ENCODE peak calls at places on chromosomes 13 and 19, in seven cellular contexts. I is K562, R is H1, B is HepG2, T is SK-N-SH, Z is GM12892, J is GM12878. K is an unnamed sample.

GRCh38 chr19:1616396-1616795 is 11.1 kb upstream of the UQCR11 start:
- DNase-seq in B (no peak), T (no peak), I (no peak), R (no peak), Z (no peak), J (no peak), K (no peak)

GRCh38 chr13:110556224-110556606 is 5.3 kb downstream of the RAB20 start:
- DNase-seq in R (no peak), J (no peak), B (no peak), Z (no peak), T (no peak), I (no peak), K (no peak)

GRCh38 chr13:76383671-76384461 is 502.3 kb downstream of the KCTD12 start:
- DNase-seq in J (no peak), R (no peak), T (peak; percentile 36), B (no peak), I (no peak), Z (no peak), K (no peak)

GRCh38 chr19:16477311-16477710 is 5.5 kb upstream of the EPS15L1 start:
- DNase-seq in T (no peak), J (no peak), Z (no peak), I (no peak), B (no peak), R (no peak), K (no peak)

GRCh38 chr13:113939905-113940339 is 34.0 kb downstream of the C13orf46 start:
- DNase-seq in B (peak; percentile 4), R (no peak), T (peak; percentile 25), Z (no peak), J (no peak), I (no peak), K (no peak)

GRCh38 chr19:2240881-2241760 is 4.5 kb downstream of the SF3A2 start:
- DNase-seq in R (no peak), J (no peak), Z (no peak), I (no peak), T (no peak), B (no peak), K (no peak)

GRCh38 chr13:54150851-54151250 is 1122.2 kb downstream of the OLFM4 start:
- DNase-seq in I (no peak), T (no peak), Z (no peak), J (no peak), R (no peak), B (no peak), K (no peak)

GRCh38 chr19:1854032-1854541 is 5.8 kb upstream of the REXO1 start:
- DNase-seq in J (no peak), T (no peak), Z (no peak), I (no peak), R (no peak), B (no peak), K (no peak)

GRCh38 chr19:17076539-17076919 is 952 bp downstream of the MYO9B start:
- DNase-seq in R (no peak), I (no peak), T (no peak), B (no peak), Z (no peak), J (no peak), K (no peak)

GRCh38 chr19:39110263-39110967 is 15.2 kb upstream of the PAK4 start:
- DNase-seq in Z (peak; percentile 77), R (no peak), I (peak; percentile 73), T (peak; percentile 80), B (peak; percentile 38), J (no peak), K (peak; percentile 82)

GRCh38 chr13:91882918-91883317 is 484.5 kb downstream of the GPC5 start:
- DNase-seq in Z (no peak), J (no peak), R (no peak), T (no peak), I (no peak), B (no peak), K (no peak)

GRCh38 chr13:59666504-59666903 is 497.2 kb downstream of the DIAPH3 start:
- DNase-seq in B (no peak), T (no peak), I (no peak), J (no peak), R (no peak), Z (no peak), K (no peak)

DNA sequence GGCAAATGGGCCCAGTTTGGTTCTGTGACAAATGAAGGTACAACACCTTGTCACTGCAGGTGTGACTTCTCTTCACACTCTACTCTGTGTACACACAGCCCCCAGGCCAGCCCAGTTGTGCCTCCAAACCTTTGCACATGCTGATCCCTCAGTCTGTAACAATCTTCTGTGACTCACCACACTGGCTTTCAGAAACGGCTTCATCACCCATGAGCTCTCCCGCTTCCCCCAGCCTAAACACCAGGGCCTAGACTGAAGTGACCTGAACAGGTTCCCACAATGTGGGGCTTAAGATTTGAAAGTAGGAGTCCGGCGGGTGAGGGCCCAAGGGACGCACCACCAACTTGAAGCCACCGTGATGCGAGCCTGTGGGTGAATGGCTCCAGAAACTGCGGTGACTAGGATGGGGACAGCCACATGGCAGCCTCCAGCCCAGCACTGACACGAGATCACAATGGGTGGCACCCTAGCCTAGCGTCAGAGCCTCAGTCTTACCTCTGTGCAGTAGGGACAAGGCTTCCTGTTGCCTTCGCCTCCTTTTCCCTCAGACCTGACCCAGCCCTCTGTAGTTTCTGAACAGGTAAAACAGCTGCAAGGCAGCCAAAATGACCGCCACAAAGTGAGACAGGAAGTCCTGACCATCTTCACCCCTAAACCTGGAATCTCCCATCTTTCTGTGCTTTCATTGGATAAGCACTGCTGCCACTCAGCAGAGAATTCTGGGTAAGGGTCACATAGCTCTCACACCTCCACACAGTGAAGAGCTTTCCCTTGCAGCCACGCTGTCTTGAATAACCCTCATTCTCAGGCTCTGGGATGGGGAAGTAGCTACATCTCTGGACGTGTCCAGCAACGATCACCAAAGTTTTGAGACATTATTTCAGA is 34.2 kb upstream of the ZNF599 start:
- DNase-seq in R (no peak), Z (no peak), T (no peak), I (no peak), J (no peak), B (no peak), K (no peak)
- TF ChIP-seq TAF1 in R (no peak), Z (no peak), T (no peak), I (no peak), J (no peak), B (no peak), K (no peak)

DNA sequence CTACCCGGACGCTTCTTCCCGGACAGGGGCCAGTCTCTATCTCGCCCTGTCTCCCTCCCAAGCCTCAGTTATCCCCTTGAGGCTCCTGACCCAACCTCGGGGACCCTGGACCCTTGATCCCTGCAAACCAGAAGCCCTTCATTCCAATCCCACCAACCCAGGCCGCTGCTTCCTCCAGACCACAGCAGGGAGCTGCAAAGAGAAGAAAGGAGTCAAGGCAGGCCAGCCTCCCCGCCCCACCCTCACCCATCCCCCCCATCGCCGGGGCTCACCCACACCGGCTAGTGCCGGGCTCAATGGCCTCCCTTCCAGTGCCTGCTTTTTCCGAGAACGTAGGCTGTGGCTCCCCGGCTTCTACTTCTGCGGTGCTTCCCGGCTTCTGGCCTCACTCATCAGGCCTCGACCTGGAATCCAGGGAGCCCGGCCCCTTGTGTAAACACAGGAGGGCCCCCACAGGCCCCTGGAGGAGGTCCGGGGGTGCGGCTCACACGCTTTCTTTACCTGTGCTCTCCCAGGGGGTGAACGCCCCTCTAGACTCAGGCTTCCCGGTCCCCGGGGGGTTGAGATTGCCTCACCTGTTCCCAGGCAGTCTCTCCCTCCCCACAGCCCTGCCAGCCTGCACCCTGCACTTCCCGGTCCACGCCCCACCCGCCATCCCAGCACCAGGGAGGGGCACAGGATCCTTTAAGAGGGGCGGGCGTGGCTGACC is at the start of gene FAM83E:
- DNase-seq in Z (no peak), T (no peak), R (no peak), J (no peak), B (no peak), I (peak; percentile 63), K (no peak)
- TF ChIP-seq TAF1 in Z (no peak), T (no peak), R (no peak), J (no peak), B (no peak), I (peak; percentile 14), K (no peak)

DNA sequence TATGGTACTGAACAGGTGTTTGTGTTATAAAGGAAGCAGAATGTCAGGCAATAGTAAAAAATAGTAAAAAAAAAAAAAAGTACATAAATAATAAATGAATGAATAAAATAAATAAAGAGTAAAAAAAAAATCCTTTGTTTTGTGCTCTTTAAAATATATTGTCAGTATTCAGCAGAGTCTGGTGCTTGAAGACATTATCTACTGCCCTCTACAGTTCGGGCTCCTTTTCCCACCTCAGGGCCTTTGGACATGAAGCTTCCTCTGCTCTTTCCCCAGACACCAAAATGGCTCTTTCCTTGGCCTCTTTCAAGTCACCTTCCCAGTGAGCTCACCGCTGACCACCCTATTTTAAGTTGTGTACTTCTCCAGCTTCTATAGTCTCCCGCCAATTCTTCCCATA is 137.5 kb downstream of the TNFRSF19 start:
- DNase-seq in I (no peak), R (no peak), Z (no peak), B (no peak), J (no peak), T (no peak), K (no peak)
- TF ChIP-seq TAF1 in I (no peak), R (no peak), Z (no peak), B (no peak), J (no peak), T (no peak), K (no peak)

DNA sequence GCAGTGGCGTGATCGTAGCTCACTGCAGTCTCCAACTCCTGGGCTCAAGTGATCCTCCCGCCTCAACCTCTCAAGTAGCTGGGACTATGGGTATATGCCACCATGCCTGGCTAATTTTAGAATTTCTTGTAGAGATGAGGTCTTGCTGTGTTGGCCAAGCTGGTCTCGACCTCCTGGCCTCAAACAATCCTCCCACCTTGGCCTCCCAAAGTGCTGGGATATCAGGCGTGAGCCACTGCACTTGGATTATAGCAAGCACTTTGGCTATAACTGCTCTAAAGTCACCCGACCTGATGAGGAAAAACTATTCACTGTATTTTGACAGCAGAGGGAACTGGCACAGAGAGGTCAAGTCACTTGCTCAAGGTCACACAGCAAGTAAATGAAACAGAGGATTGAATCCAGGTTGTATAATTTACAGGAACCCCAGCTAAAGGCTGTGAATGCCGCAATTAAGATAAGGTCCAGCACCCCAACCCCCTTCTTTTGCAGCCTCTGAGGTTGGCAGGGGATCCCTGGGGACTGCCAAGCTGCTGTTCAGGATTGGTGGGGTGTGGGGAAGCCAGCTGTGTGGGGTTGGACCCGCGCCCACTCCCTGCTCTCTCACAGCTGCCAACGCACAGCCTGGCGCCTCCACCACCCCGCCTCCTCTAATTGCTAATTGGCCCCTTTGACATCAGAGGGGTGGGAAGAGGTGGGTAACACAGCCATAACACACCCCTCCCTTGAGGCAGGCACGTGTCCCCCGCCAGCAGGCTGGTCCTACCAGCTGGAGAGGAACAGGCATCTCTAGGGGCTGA is 6.0 kb downstream of the TMIGD2 start:
- DNase-seq in B (no peak), I (no peak), T (peak; percentile 90), Z (no peak), R (no peak), J (no peak), K (no peak)
- TF ChIP-seq TAF1 in B (no peak), I (no peak), T (no peak), Z (no peak), R (no peak), J (no peak), K (no peak)

K was measured in GM12891.